ENCODE peak calls at places on chromosomes 7 and 10, in six cellular contexts. E is germinal center; K is sigmoid colon; Z is T-helper 2 cell; L is activated CD4-positive, alpha-beta T cell treated with anti-CD3 and anti-CD28 coated beads, Interleukin-2, amount 50 U/mL, for 24 hours; Y is neural crest cell. P is an unnamed sample.

GRCh38 chr10:61992683-61993629 is 91.5 kb downstream of the ARID5B start:
- DNase-seq in E (peak; percentile 48), K (peak; percentile 86), Z (peak; percentile 70), L (peak; percentile 57), Y (no peak), P (peak; percentile 93)

GRCh38 chr10:57979466-57979865 is 288.2 kb downstream of the IPMK start:
- DNase-seq in E (no peak), K (no peak), Z (no peak), L (no peak), Y (no peak), P (peak; percentile 53)

GRCh38 chr10:62071846-62072281 is 170.4 kb downstream of the ARID5B start:
- DNase-seq in E (no peak), K (no peak), Z (no peak), L (no peak), Y (no peak), P (peak; percentile 73)

GRCh38 chr10:102408728-102409603 is 9.6 kb downstream of the PSD start:
- DNase-seq in E (peak; percentile 47), K (peak; percentile 95), Z (peak; percentile 47), L (peak; percentile 61), Y (peak; percentile 43), P (peak; percentile 73)

GRCh38 chr10:122671355-122671754 is 28.3 kb downstream of the C10orf120 start:
- DNase-seq in E (no peak), K (no peak), Z (no peak), L (no peak), Y (no peak), P (no peak)

GRCh38 chr10:59493017-59493416 is 130.7 kb upstream of the FAM13C start:
- DNase-seq in E (no peak), K (no peak), Z (no peak), L (no peak), Y (no peak), P (no peak)

GRCh38 chr7:50499092-50499491 is 48.9 kb upstream of the FIGNL1 start:
- DNase-seq in E (no peak), K (no peak), Z (no peak), L (no peak), Y (no peak), P (no peak)

GRCh38 chr7:2923886-2924574 is 79.9 kb upstream of the GNA12 start:
- DNase-seq in E (no peak), K (no peak), Z (no peak), L (no peak), Y (no peak), P (no peak)

GRCh38 chr7:134370135-134370534 is 53.4 kb upstream of the SLC35B4 start:
- DNase-seq in E (no peak), K (no peak), Z (no peak), L (no peak), Y (no peak), P (no peak)

GRCh38 chr10:10778959-10779358 is 238.7 kb upstream of the CELF2 start:
- DNase-seq in E (no peak), K (no peak), Z (no peak), L (no peak), Y (no peak), P (peak; percentile 59)

GRCh38 chr10:24350111-24350921 is 141.4 kb downstream of the KIAA1217 start:
- DNase-seq in E (no peak), K (no peak), Z (no peak), L (no peak), Y (no peak), P (no peak)

GRCh38 chr10:127877701-127878100 is 15.0 kb downstream of the CLRN3 start:
- DNase-seq in E (no peak), K (no peak), Z (no peak), L (no peak), Y (no peak), P (no peak)

GRCh38 chr10:29805134-29805691 is 170.4 kb upstream of the SVIL start:
- DNase-seq in E (no peak), K (no peak), Z (no peak), L (no peak), Y (no peak), P (no peak)

GRCh38 chr7:96679886-96680285 is 29.8 kb downstream of the SEM1 start:
- DNase-seq in E (no peak), K (no peak), Z (no peak), L (no peak), Y (no peak), P (no peak)